ENCODE peak calls at places on chromosomes 12 and 14, in four cellular contexts. X is fibroblast of villous mesenchyme, C is Calu3, S is psoas muscle. K is an unnamed sample.

GRCh38 chr14:72611956-72612500 is 281.9 kb downstream of the DPF3 start:
- DNase-seq in X (no peak), C (no peak), S (no peak), K (no peak)

GRCh38 chr14:35628989-35629388 is 95.0 kb downstream of the INSM2 start:
- DNase-seq in X (peak), C (no peak), S (no peak), K (no peak)

GRCh38 chr14:69038449-69039286 is 59.6 kb upstream of the ACTN1 start:
- DNase-seq in X (peak), C (no peak), S (no peak), K (no peak)

GRCh38 chr12:33752854-33753253 is 269.4 kb upstream of the ALG10 start:
- DNase-seq in X (no peak), C (no peak), S (no peak), K (no peak)

GRCh38 chr12:45192041-45192695 is 23.7 kb upstream of the ANO6 start:
- DNase-seq in X (peak), C (peak), S (no peak), K (peak)

GRCh38 chr12:69897744-69898143 is 72.7 kb downstream of the MYRFL start:
- DNase-seq in X (peak), C (peak), S (peak), K (peak)

GRCh38 chr14:91255820-91256219 is 11.3 kb upstream of the GPR68 start:
- DNase-seq in X (no peak), C (no peak), S (no peak), K (no peak)

GRCh38 chr12:105064564-105065222 is 19.6 kb downstream of the ALDH1L2 start:
- DNase-seq in X (peak), C (no peak), S (no peak), K (peak)

GRCh38 chr12:89060133-89060532 is 292.2 kb downstream of the DUSP6 start:
- DNase-seq in X (peak), C (no peak), S (no peak), K (no peak)

GRCh38 chr12:63151898-63152700 is 1.1 kb upstream of the AVPR1A start:
- DNase-seq in X (peak), C (peak), S (no peak), K (peak)

GRCh38 chr12:131699434-131699833 is 11.5 kb upstream of the SFSWAP start:
- DNase-seq in X (no peak), C (no peak), S (no peak), K (peak)

GRCh38 chr14:76250345-76250744 is 98.6 kb downstream of the GPATCH2L start:
- DNase-seq in X (no peak), C (no peak), S (no peak), K (no peak)

GRCh38 chr14:103949386-103949785 is 7.1 kb upstream of the RD3L start:
- DNase-seq in X (no peak), C (no peak), S (no peak), K (no peak)

GRCh38 chr12:27104546-27104945 is 22.2 kb upstream of the C12orf71 start:
- DNase-seq in X (peak), C (no peak), S (no peak), K (no peak)

GRCh38 chr14:87059060-87059827 is 933.7 kb downstream of the GALC start:
- DNase-seq in X (no peak), C (no peak), S (no peak), K (no peak)

GRCh38 chr14:104138098-104138890 is at the start of gene KIF26A:
- DNase-seq in X (peak), C (no peak), S (peak), K (peak)

GRCh38 chr12:109696485-109697269 is 16.9 kb upstream of the FAM222A start:
- DNase-seq in X (no peak), C (no peak), S (no peak), K (peak)

GRCh38 chr14:102131741-102132140 is 8.0 kb upstream of the WDR20 start:
- DNase-seq in X (no peak), C (no peak), S (no peak), K (no peak)

GRCh38 chr14:94113073-94113472 is 2.5 kb downstream of the IFI27 start:
- DNase-seq in X (no peak), C (no peak), S (no peak), K (no peak)

GRCh38 chr12:39102474-39103209 is 197.3 kb upstream of the CPNE8 start:
- DNase-seq in X (no peak), C (no peak), S (no peak), K (peak)

GRCh38 chr14:99518441-99519346 is 37.5 kb downstream of the CCNK start:
- DNase-seq in X (peak), C (peak), S (peak), K (peak)

GRCh38 chr14:55094630-55095157 is 34.4 kb upstream of the LGALS3 start:
- DNase-seq in X (peak), C (no peak), S (no peak), K (no peak)

GRCh38 chr12:3123729-3124128 is 46.5 kb downstream of the TSPAN9 start:
- DNase-seq in X (no peak), C (no peak), S (no peak), K (no peak)

GRCh38 chr14:30034049-30034635 is 106.5 kb upstream of the PRKD1 start:
- DNase-seq in X (no peak), C (no peak), S (no peak), K (no peak)

GRCh38 chr12:1595690-1596347 is 1.4 kb upstream of the FBXL14 start:
- DNase-seq in X (no peak), C (no peak), S (no peak), K (no peak)

GRCh38 chr12:74896186-74896585 is 313.5 kb downstream of the KCNC2 start:
- DNase-seq in X (no peak), C (no peak), S (no peak), K (no peak)

GRCh38 chr14:72443991-72444431 is 449.9 kb downstream of the DPF3 start:
- DNase-seq in X (no peak), C (no peak), S (no peak), K (no peak)

GRCh38 chr12:12819752-12820311 is 6.7 kb downstream of the DDX47 start:
- DNase-seq in X (peak), C (no peak), S (no peak), K (peak)

GRCh38 chr14:61812347-61813100 is 50.3 kb downstream of the SNAPC1 start:
- DNase-seq in X (no peak), C (peak), S (peak), K (no peak)

GRCh38 chr14:39169541-39169900 is 612 bp downstream of the TRAPPC6B start:
- DNase-seq in X (no peak), C (no peak), S (no peak), K (no peak)

GRCh38 chr14:33714527-33715222 is 236.2 kb downstream of the EGLN3 start:
- DNase-seq in X (peak), C (no peak), S (no peak), K (no peak)

GRCh38 chr12:111975161-111975931 is 37.6 kb downstream of the TMEM116 start:
- DNase-seq in X (peak), C (no peak), S (no peak), K (no peak)